ENCODE peak calls at places on chromosomes 11 and 22, in four cellular contexts. Y is thoracic aorta, Z is GM23338, B is mesenchymal stem cell. S is an unnamed sample. For H3K4me1, the result is how much of the 10 kb centered on the place peaks cover.

GRCh38 chr11:129574431-129574830 is 198.8 kb downstream of the BARX2 start:
- DNase-seq in Y (no peak), Z (no peak), B (no peak), S (no peak)

GRCh38 chr11:74701351-74701750 is 29.9 kb downstream of the CHRDL2 start:
- DNase-seq in Y (no peak), Z (peak), B (no peak), S (no peak)

GRCh38 chr22:46472722-46473016 is 64.8 kb downstream of the CELSR1 start:
- DNase-seq in Y (no peak), Z (no peak), B (no peak), S (no peak)

GRCh38 chr11:29989181-29989580 is 27.6 kb downstream of the KCNA4 start:
- DNase-seq in Y (no peak), Z (no peak), B (no peak), S (no peak)

GRCh38 chr22:40426671-40427070 is 56.3 kb downstream of the SGSM3 start:
- DNase-seq in Y (no peak), Z (no peak), B (peak), S (no peak)

GRCh38 chr11:61700221-61700620 is 20.0 kb downstream of the DAGLA start:
- DNase-seq in Y (no peak), Z (no peak), B (peak), S (peak)

GRCh38 chr11:74319139-74319538 is 7.7 kb upstream of the P4HA3 start:
- DNase-seq in Y (no peak), Z (no peak), B (peak), S (no peak)

GRCh38 chr22:39675907-39676306 is 105.4 kb downstream of the CACNA1I start:
- DNase-seq in Y (no peak), Z (peak), B (no peak), S (no peak)

GRCh38 chr11:6736495-6737121 is 35.2 kb downstream of the OR2AG2 start:
- DNase-seq in Y (no peak), Z (no peak), B (no peak), S (no peak)

GRCh38 chr22:38080847-38081635 is 2.9 kb downstream of the SLC16A8 start:
- DNase-seq in Y (no peak), Z (peak), B (peak), S (no peak)

GRCh38 chr22:34800265-34800664 is 265.7 kb upstream of the ISX start:
- DNase-seq in Y (no peak), Z (no peak), B (peak), S (no peak)

GRCh38 chr22:44646141-44646540 is 55.9 kb upstream of the PRR5 start:
- DNase-seq in Y (no peak), Z (no peak), B (no peak), S (no peak)

GRCh38 chr11:71155846-71156245 is 96.5 kb downstream of the SHANK2 start:
- DNase-seq in Y (no peak), Z (no peak), B (no peak), S (no peak)

GRCh38 chr11:112369916-112370315 is 109.3 kb upstream of the PLET1 start:
- DNase-seq in Y (no peak), Z (no peak), B (no peak), S (no peak)

GRCh38 chr11:18721576-18722292 is 4.3 kb downstream of the IGSF22 start:
- DNase-seq in Y (no peak), Z (peak), B (peak), S (no peak)

GRCh38 chr22:44330727-44331660 is 18.2 kb upstream of the SHISAL1 start:
- DNase-seq in Y (no peak), Z (peak), B (no peak), S (no peak)

GRCh38 chr11:103397369-103397768 is 288.1 kb downstream of the DYNC2H1 start:
- DNase-seq in Y (no peak), Z (no peak), B (peak), S (no peak)

GRCh38 chr11:56314844-56315243 is at the start of gene OR8K3:
- DNase-seq in Y (no peak), Z (no peak), B (no peak), S (no peak)

GRCh38 chr22:31952459-31952858 is 8.1 kb downstream of the YWHAH start:
- DNase-seq in Y (no peak), Z (no peak), B (peak), S (no peak)

GRCh38 chr11:57496109-57496820 is 19.2 kb downstream of the SLC43A1 start:
- DNase-seq in Y (no peak), Z (no peak), B (no peak), S (no peak)

GRCh38 chr11:119722281-119722794 is 6.7 kb downstream of the NECTIN1 start:
- DNase-seq in Y (no peak), Z (peak), B (no peak), S (no peak)

GRCh38 chr22:46551996-46552395 is 14.6 kb upstream of the CELSR1 start:
- DNase-seq in Y (no peak), Z (no peak), B (no peak), S (peak)

GRCh38 chr11:10454902-10455631 is at the start of gene AMPD3:
- DNase-seq in Y (no peak), Z (peak), B (peak), S (peak)

GRCh38 chr22:41537203-41537602 is 7.1 kb downstream of the POLR3H start:
- DNase-seq in Y (no peak), Z (no peak), B (no peak), S (no peak)

GRCh38 chr22:46068908-46069481 is 81.3 kb upstream of the PPARA start:
- DNase-seq in Y (no peak), Z (no peak), B (peak), S (peak)

GRCh38 chr11:42311504-42311903 is 852.1 kb upstream of the LRRC4C start:
- DNase-seq in Y (no peak), Z (no peak), B (no peak), S (no peak)

GRCh38 chr11:85619497-85619896 is 7.6 kb downstream of the DLG2 start:
- DNase-seq in Y (no peak), Z (no peak), B (no peak), S (no peak)

GRCh38 chr22:24580276-24580675 is 12.6 kb downstream of the LRRC75B start:
- DNase-seq in Y (no peak), Z (no peak), B (peak), S (no peak)

GRCh38 chr22:48824673-48825651 is 1002.7 kb downstream of the BRD1 start:
- DNase-seq in Y (no peak), Z (no peak), B (no peak), S (no peak)

GRCh38 chr22:30565341-30565740 is 9.1 kb downstream of the GAL3ST1 start:
- DNase-seq in Y (no peak), Z (no peak), B (no peak), S (no peak)

GRCh38 chr11:118907051-118907748 is 18.5 kb downstream of the BCL9L start:
- DNase-seq in Y (peak), Z (peak), B (peak), S (peak)

GRCh38 chr22:32204856-32205722 is at the start of gene RFPL2:
- DNase-seq in Y (no peak), Z (peak), B (peak), S (no peak)

GRCh38 chr11:64268028-64268686 is 16.3 kb downstream of the BAD start:
- DNase-seq in Y (no peak), Z (no peak), B (no peak), S (no peak)

GRCh38 chr11:64268687-64269379 is 15.6 kb downstream of the BAD start:
- DNase-seq in Y (no peak), Z (peak), B (peak), S (no peak)

GRCh38 chr11:64266339-64266738 is 15.0 kb downstream of the PLCB3 start:
- DNase-seq in Y (no peak), Z (no peak), B (no peak), S (no peak)

GRCh38 chr11:64265176-64266160 is 14.1 kb downstream of the PLCB3 start:
- DNase-seq in Y (no peak), Z (no peak), B (no peak), S (no peak)

GRCh38 chr11:64267207-64267945 is 16.0 kb downstream of the PLCB3 start:
- DNase-seq in Y (no peak), Z (no peak), B (no peak), S (no peak)
- H3K4me1 ChIP-seq in Y (under half), Z (under half), B (under half), S (under half)

DNA sequence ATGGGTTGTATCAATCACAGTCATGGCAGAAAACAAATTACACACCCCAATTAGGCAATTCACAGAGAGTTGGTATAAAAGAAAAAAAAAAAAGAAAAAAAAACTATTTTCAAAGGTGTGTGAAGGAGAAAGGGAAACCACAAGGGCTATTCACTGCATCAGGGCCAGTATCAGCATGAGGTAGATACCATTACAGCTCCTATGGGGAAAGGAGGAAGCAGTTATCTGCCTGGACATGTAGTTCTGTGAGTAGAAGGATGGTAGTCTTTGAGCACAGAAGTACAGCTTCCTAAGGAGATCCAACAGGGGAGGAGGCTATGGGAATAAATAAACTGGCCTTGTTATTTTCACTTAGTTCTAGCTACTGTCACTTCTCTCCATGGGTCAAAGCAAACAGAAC is 746.1 kb downstream of the LUZP2 start:
- DNase-seq in Y (no peak), Z (no peak), B (no peak), S (no peak)
- H3K27ac ChIP-seq in Y (no peak), Z (no peak), B (no peak), S (no peak)

GRCh38 chr11:11931461-11932055 is 76.9 kb downstream of the DKK3 start:
- DNase-seq in Y (no peak), Z (peak), B (peak), S (no peak)

DNA sequence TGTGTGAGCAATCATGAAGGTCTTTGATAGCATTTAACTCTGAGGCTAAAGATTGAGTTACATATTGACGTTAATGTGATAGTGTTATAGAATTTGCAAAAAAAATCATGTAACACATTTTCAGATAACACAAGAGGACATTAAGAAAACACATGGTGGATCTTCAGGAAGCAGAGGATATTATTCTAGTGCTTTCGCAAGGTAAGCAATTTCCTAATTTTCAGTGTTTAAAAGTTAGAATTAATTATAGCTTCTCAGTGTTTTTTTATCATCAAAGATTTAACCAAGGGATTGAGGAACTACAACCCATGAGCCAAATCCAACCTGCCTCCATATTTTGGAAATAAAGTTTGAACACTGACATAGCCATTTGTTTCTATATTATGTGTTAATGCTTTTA is 78.5 kb downstream of the DKK3 start:
- DNase-seq in Y (no peak), Z (no peak), B (no peak), S (no peak)
- H3K4me1 ChIP-seq in Y (under half), Z (under half), B (under half), S (under half)

DNA sequence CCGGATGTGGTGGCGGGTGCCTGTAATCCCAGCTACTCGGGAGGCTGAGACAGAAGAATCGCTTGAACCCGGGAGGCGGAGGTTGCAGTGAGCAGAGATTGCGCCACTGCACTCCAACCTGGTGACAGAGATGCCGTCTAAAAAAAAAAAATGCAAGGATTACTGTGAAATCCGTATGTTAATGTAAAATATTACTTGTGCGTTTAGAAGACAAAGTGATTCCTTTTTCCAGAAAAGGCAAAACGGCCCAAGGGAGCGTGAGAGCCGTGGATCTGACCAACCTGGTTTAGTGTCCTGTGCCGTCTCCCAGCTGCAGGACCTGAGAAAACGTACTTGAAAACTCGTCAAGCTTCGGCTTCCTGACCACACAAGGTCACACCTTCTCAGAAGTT is 905 bp downstream of the HDHD5 start:
- DNase-seq in Y (no peak), Z (no peak), B (no peak), S (no peak)
- H3K27ac ChIP-seq in Y (peak), Z (peak), B (peak), S (peak)

DNA sequence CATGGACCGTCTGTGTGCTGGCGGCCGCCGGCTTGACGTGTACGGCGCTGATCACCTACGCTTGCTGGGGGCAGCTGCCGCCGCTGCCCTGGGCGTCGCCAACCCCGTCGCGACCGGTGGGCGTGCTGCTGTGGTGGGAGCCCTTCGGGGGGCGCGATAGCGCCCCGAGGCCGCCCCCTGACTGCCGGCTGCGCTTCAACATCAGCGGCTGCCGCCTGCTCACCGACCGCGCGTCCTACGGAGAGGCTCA is 786 bp downstream of the FUT4 start:
- DNase-seq in Y (no peak), Z (no peak), B (no peak), S (no peak)
- H3K4me1 ChIP-seq in Y (half or more), Z (under half), B (under half), S (under half)

GRCh38 chr11:8772571-8772970 is 90.0 kb downstream of the RPL27A start:
- DNase-seq in Y (no peak), Z (no peak), B (no peak), S (no peak)
- H3K27ac ChIP-seq in Y (peak), Z (no peak), B (no peak), S (peak)

S was measured in RWPE2.